ENCODE peak calls at places on chromosomes 11 and 22, in five cellular contexts. R, D, Q, B and H are unnamed samples.

GRCh38 chr11:73359930-73360742 is 16.1 kb upstream of the RELT start:
- DNase-seq in R (peak; percentile 57), D (no peak), Q (no peak), B (peak; percentile 14), H (peak; percentile 37)

GRCh38 chr11:58502004-58502403 is 5.9 kb downstream of the OR5B21 start:
- DNase-seq in R (no peak), D (no peak), Q (no peak), B (no peak), H (no peak)

GRCh38 chr22:27372969-27373670 is 428.4 kb downstream of the MN1 start:
- DNase-seq in R (no peak), D (no peak), Q (peak; percentile 68), B (no peak), H (no peak)

GRCh38 chr22:48105254-48105653 is 1342.8 kb downstream of the TBC1D22A start:
- DNase-seq in R (no peak), D (no peak), Q (no peak), B (no peak), H (no peak)

GRCh38 chr11:13324141-13324540 is 46.6 kb downstream of the BMAL1 start:
- DNase-seq in R (no peak), D (no peak), Q (no peak), B (no peak), H (peak; percentile 36)

GRCh38 chr11:32232516-32232915 is 141.6 kb downstream of the RCN1 start:
- DNase-seq in R (no peak), D (no peak), Q (no peak), B (no peak), H (no peak)

GRCh38 chr11:109048098-109048497 is 373.9 kb upstream of the C11orf87 start:
- DNase-seq in R (peak; percentile 14), D (no peak), Q (no peak), B (no peak), H (no peak)

GRCh38 chr11:2305862-2306823 is 4.3 kb downstream of the TSPAN32 start:
- DNase-seq in R (peak; percentile 96), D (no peak), Q (peak; percentile 70), B (no peak), H (peak; percentile 94)

GRCh38 chr22:46418827-46419226 is 83.3 kb downstream of the TRMU start:
- DNase-seq in R (peak; percentile 6), D (no peak), Q (no peak), B (peak; percentile 8), H (no peak)

GRCh38 chr22:34113381-34113780 is 193.1 kb upstream of the LARGE1 start:
- DNase-seq in R (no peak), D (no peak), Q (no peak), B (no peak), H (no peak)

GRCh38 chr11:12418019-12418611 is 40.7 kb downstream of the PARVA start:
- DNase-seq in R (peak; percentile 82), D (no peak), Q (no peak), B (no peak), H (peak; percentile 97)

GRCh38 chr11:121086866-121087265 is 14.2 kb upstream of the TECTA start:
- DNase-seq in R (peak; percentile 20), D (no peak), Q (no peak), B (no peak), H (peak; percentile 63)

GRCh38 chr22:31626427-31627150 is 35.4 kb downstream of the PISD start:
- DNase-seq in R (peak; percentile 45), D (no peak), Q (no peak), B (no peak), H (no peak)

GRCh38 chr22:42642801-42643631 is 2.6 kb upstream of the ATP5MGL start:
- DNase-seq in R (no peak), D (no peak), Q (no peak), B (no peak), H (no peak)

GRCh38 chr11:30730011-30730410 is 143.9 kb upstream of the MPPED2 start:
- DNase-seq in R (no peak), D (no peak), Q (no peak), B (no peak), H (no peak)

GRCh38 chr11:108616549-108616948 is 23.0 kb upstream of the EXPH5 start:
- DNase-seq in R (peak; percentile 69), D (no peak), Q (no peak), B (no peak), H (peak; percentile 54)

GRCh38 chr22:46009730-46010129 is 32.8 kb upstream of the WNT7B start:
- DNase-seq in R (no peak), D (no peak), Q (peak; percentile 58), B (no peak), H (no peak)